ENCODE peak calls at places on chromosomes 7 and 10, in nine cellular contexts. K is choroid plexus epithelial cell, N is GM06990, U is ovary, M is tibial nerve, Y is IMR-90, X is A549, T is sigmoid colon, A is kidney epithelial cell. I is an unnamed sample.
A peak's percentile ranks its signal among the peaks of the same experiment; 100 is the strongest.

GRCh38 chr10:605632-606325 is 83.7 kb downstream of the DIP2C start:
- DNase-seq in M (no peak), X (no peak), T (peak; percentile 49), K (no peak), A (no peak), Y (no peak), U (no peak), N (no peak), I (no peak)

GRCh38 chr7:134593530-134594392 is 44.9 kb downstream of the AKR1B15 start:
- DNase-seq in A (no peak), X (peak; percentile 98), U (peak; percentile 72), M (peak; percentile 64), Y (peak; percentile 95), T (peak; percentile 83), N (no peak), K (peak; percentile 87), I (peak; percentile 92)

GRCh38 chr7:101169838-101170531 is 4.6 kb upstream of the VGF start:
- DNase-seq in X (peak; percentile 63), N (peak; percentile 75), T (no peak), M (peak; percentile 29), K (peak; percentile 66), A (no peak), Y (peak; percentile 60), U (peak; percentile 77), I (peak; percentile 51)

GRCh38 chr7:141701489-141702046 is 398 bp downstream of the DENND11 start:
- DNase-seq in X (no peak), U (peak; percentile 57), Y (no peak), A (no peak), M (no peak), K (peak; percentile 16), T (peak; percentile 70), N (peak; percentile 79), I (no peak)

GRCh38 chr10:129971381-129972144 is 7.5 kb upstream of the EBF3 start:
- DNase-seq in A (no peak), Y (peak; percentile 22), K (peak; percentile 56), U (peak; percentile 58), M (no peak), T (peak; percentile 66), X (peak; percentile 63), N (peak; percentile 63), I (peak; percentile 51)

GRCh38 chr7:36746347-36746746 is 22.1 kb upstream of the AOAH start:
- DNase-seq in N (no peak), K (peak; percentile 76), A (no peak), X (peak; percentile 10), T (no peak), U (no peak), M (no peak), Y (peak; percentile 2), I (no peak)

GRCh38 chr10:24438800-24439199 is 229.9 kb downstream of the KIAA1217 start:
- DNase-seq in M (no peak), Y (peak; percentile 65), X (no peak), N (no peak), A (no peak), K (peak; percentile 39), T (no peak), U (no peak), I (peak; percentile 52)

GRCh38 chr10:96910488-96911395 is 78.6 kb downstream of the LCOR start:
- DNase-seq in K (peak; percentile 63), M (no peak), U (no peak), X (peak; percentile 52), A (no peak), Y (peak; percentile 35), T (no peak), N (no peak), I (peak; percentile 14)

GRCh38 chr7:16889851-16890443 is 8.2 kb upstream of the AGR3 start:
- DNase-seq in T (no peak), A (no peak), N (no peak), M (no peak), U (no peak), X (no peak), Y (no peak), K (no peak), I (no peak)

GRCh38 chr7:16889305-16889704 is 7.5 kb upstream of the AGR3 start:
- DNase-seq in X (no peak), N (no peak), K (no peak), U (no peak), Y (no peak), M (no peak), A (no peak), T (no peak), I (no peak)

GRCh38 chr7:16891874-16892620 is 10.3 kb upstream of the AGR3 start:
- DNase-seq in N (no peak), Y (no peak), K (peak; percentile 13), A (no peak), M (no peak), X (no peak), U (no peak), T (no peak), I (no peak)

DNA sequence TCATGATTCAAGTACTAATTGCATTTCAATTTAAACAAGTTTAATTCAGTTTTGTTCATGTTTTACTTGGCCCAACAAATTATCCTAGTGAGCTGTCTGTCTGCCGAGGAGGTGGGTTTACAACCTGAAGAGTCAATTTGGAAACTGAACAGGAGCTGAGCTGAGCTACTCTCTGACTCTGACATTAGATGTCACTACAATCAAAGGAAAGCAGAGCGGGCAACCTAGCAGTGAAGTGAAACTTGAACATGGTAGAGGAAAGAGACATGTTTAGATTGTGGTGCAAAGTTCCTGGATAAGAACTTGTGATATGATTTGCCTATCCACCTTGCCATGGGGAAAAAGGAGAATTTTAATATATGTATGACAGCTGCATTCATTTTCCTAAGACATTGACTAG is 9.6 kb upstream of the AGR3 start:
- DNase-seq in U (no peak), A (no peak), N (no peak), T (no peak), K (peak; percentile 88), X (peak; percentile 78), Y (peak; percentile 72), M (no peak), I (peak; percentile 56)
- TF ChIP-seq CTCF in U (no peak), A (peak; percentile 52), N (peak; percentile 36), T (peak; percentile 26), K (peak; percentile 85), X (peak; percentile 77), Y (peak; percentile 80), M (peak; percentile 49), I (peak; percentile 75)

GRCh38 chr10:80137031-80137712 is 4.6 kb downstream of the PLAC9 start:
- DNase-seq in A (no peak), K (no peak), X (no peak), T (peak; percentile 80), M (peak; percentile 61), U (no peak), Y (peak; percentile 67), N (no peak), I (peak; percentile 92)

GRCh38 chr10:80136134-80136571 is 3.6 kb downstream of the PLAC9 start:
- DNase-seq in M (peak; percentile 95), N (no peak), A (no peak), K (peak; percentile 79), U (peak; percentile 69), X (no peak), Y (peak; percentile 88), T (peak; percentile 88), I (peak; percentile 97)

GRCh38 chr10:80131499-80131901 is 1.0 kb upstream of the PLAC9 start:
- DNase-seq in U (no peak), M (no peak), K (no peak), A (no peak), Y (no peak), N (no peak), T (peak; percentile 14), X (no peak), I (peak; percentile 65)

GRCh38 chr10:80133221-80133620 is 691 bp downstream of the PLAC9 start:
- DNase-seq in U (no peak), T (peak; percentile 80), K (no peak), X (no peak), A (no peak), N (no peak), M (peak; percentile 54), Y (no peak), I (peak; percentile 68)

DNA sequence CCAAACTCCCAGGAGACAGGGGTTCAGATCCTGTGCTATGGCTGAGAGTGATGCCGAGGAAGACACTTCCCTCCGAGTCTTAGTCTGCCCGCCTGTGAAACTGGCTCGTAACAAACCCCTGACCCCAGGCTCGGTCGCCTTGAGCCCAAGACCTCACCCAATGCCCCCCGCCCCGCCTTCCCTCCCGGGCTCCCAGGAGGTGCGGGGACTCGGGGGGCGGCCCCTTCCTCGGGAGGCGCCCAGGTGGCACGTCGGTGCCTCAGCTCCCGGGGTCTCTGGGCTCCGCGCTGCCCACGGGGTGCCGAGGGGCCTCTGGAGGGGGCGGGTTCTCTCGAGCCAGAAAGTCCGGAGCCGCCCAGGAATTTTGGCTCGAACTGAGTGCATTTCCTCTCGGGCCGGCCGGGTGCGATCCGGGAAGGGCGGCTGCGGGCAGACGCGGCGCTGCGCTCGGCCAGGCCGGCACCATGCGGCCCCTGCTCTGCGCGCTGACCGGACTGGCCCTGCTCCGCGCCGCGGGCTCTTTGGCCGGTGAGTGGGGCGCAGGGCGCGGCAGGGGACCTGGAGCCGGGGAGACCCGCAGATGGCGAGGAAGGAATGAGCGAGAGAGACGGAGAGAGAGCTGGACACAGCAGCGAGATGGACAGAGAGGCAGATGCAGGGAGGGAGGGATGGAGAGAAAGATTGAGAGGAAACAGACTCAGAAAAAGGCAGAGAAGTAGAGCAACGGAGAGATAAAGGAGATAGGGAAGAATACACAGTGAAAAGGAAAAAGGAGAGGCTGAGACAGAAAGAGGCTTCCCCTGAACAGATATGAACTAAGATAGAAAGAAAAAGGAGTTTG is at the start of gene PLAC9:
- DNase-seq in K (no peak), T (peak; percentile 62), Y (peak; percentile 20), X (no peak), N (no peak), A (no peak), U (peak; percentile 53), M (no peak), I (peak; percentile 53)
- H3K4me3 ChIP-seq in K (peak within 1 kb of the TSS; percentile 54), T (peak within 1 kb of the TSS; percentile 36), Y (peak within 1 kb of the TSS; percentile 67), X (peak within 1 kb of the TSS; percentile 50), N (no peak within 1 kb of the TSS), A (peak within 1 kb of the TSS; percentile 34), U (peak within 1 kb of the TSS; percentile 30), M (peak within 1 kb of the TSS; percentile 40), I (peak within 1 kb of the TSS; percentile 70)

GRCh38 chr10:119917777-119918176 is 25.2 kb downstream of the SEC23IP start:
- DNase-seq in A (no peak), T (no peak), X (no peak), M (no peak), U (no peak), N (no peak), Y (peak; percentile 23), K (peak; percentile 26), I (peak; percentile 15)
- TF ChIP-seq CTCF in A (no peak), T (no peak), X (peak; percentile 14), M (no peak), U (no peak), N (no peak), Y (peak; percentile 28), K (no peak), I (peak; percentile 30)

GRCh38 chr10:63246361-63246760 is 113.2 kb downstream of the NRBF2 start:
- DNase-seq in Y (peak; percentile 55), K (peak; percentile 50), M (no peak), U (no peak), A (no peak), T (no peak), X (no peak), N (no peak), I (no peak)

GRCh38 chr10:63240807-63241206 is 107.7 kb downstream of the NRBF2 start:
- DNase-seq in X (no peak), U (no peak), K (no peak), N (no peak), T (no peak), A (no peak), Y (no peak), M (no peak), I (no peak)

GRCh38 chr10:63237396-63237795 is 104.3 kb downstream of the NRBF2 start:
- DNase-seq in Y (no peak), X (no peak), K (no peak), M (no peak), A (no peak), T (no peak), U (no peak), N (no peak), I (no peak)

GRCh38 chr10:63236113-63236935 is 103.2 kb downstream of the NRBF2 start:
- DNase-seq in T (no peak), U (no peak), Y (peak; percentile 96), A (peak; percentile 90), K (peak; percentile 93), M (no peak), N (peak; percentile 62), X (peak; percentile 88), I (peak; percentile 88)

DNA sequence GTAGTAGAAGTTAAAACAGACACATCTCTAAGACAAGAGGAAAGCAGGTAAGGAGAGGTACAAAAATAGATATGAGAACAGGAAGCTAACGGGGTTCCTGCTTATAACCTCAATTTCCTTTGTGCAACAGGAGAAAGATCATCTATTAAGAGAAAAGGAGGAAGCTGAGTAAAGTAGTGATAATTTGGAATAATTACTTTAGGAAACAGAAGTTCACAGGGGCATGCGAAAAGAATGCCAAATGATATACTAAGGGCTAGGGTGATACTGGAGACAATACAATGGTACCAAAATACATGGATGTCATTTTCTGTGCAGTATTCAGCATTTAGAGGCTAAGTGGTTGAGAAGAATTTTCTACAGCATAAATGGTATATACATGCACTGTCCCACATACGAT is 108.8 kb downstream of the NRBF2 start:
- DNase-seq in U (no peak), N (no peak), K (no peak), M (no peak), A (no peak), T (no peak), Y (no peak), X (no peak), I (no peak)
- H3K4me3 ChIP-seq in U (no peak overlapping the region), N (peak overlapping the region; percentile 27), K (no peak overlapping the region), M (no peak overlapping the region), A (no peak overlapping the region), T (no peak overlapping the region), Y (no peak overlapping the region), X (no peak overlapping the region), I (no peak overlapping the region)